ENCODE peak calls at places on chromosomes 5 and 9, in nine cellular contexts. B is activated CD4-positive, CD25-positive, alpha-beta regulatory T cell; V is progenitor cell of endocrine pancreas; R is EL; C is HFF-Myc; Q is GM23338; G is colonic mucosa; A is MV-4-11; W is T-cell. P is an unnamed sample.

GRCh38 chr5:9094582-9094981 is 451.3 kb downstream of the SEMA5A start:
- DNase-seq in B (no peak), V (no peak), R (peak), C (no peak), Q (no peak), G (no peak), A (no peak), W (no peak), P (no peak)

GRCh38 chr5:14574891-14575496 is 6.6 kb upstream of the OTULINL start:
- DNase-seq in B (no peak), V (no peak), R (no peak), C (no peak), Q (no peak), G (peak), A (peak), W (no peak), P (no peak)

GRCh38 chr5:140025736-140026135 is 17.4 kb downstream of the NRG2 start:
- DNase-seq in B (no peak), V (no peak), R (no peak), C (no peak), Q (no peak), G (no peak), A (no peak), W (no peak), P (no peak)

GRCh38 chr9:107345327-107345726 is 62.2 kb downstream of the RAD23B start:
- DNase-seq in B (no peak), V (no peak), R (no peak), C (no peak), Q (no peak), G (no peak), A (no peak), W (no peak), P (no peak)

GRCh38 chr5:57700072-57700471 is 217.5 kb upstream of the ACTBL2 start:
- DNase-seq in B (no peak), V (no peak), R (no peak), C (no peak), Q (no peak), G (no peak), A (no peak), W (no peak), P (no peak)

GRCh38 chr5:180494510-180495181 is 467 bp downstream of the CNOT6 start:
- DNase-seq in B (no peak), V (peak), R (peak), C (no peak), Q (peak), G (peak), A (peak), W (peak), P (peak)

GRCh38 chr9:6229604-6230003 is 14.0 kb downstream of the IL33 start:
- DNase-seq in B (no peak), V (no peak), R (no peak), C (no peak), Q (no peak), G (peak), A (no peak), W (no peak), P (no peak)

GRCh38 chr5:27474395-27474794 is 436.0 kb upstream of the CDH9 start:
- DNase-seq in B (no peak), V (no peak), R (no peak), C (no peak), Q (no peak), G (no peak), A (peak), W (no peak), P (no peak)

P was measured in MM.1S.